ENCODE peak calls at places on chromosomes 6 and 20, in seven cellular contexts. J is GM23338; O is NAMALWA; B is frontal cortex; S is stimulated activated CD4-positive, alpha-beta T cell treated with anti-CD3 and anti-CD28 coated beads, Interleukin-12 subunit alpha, Interleukin-12 subunit beta, amount 100 ng/mL, for 4 hours; R is GOT3; L is left cardiac atrium. Z is an unnamed sample.

GRCh38 chr6:21109421-21110178 is 484.0 kb upstream of the SOX4 start:
- DNase-seq in J (no peak), O (peak; percentile 8), B (no peak), S (no peak), R (no peak), L (no peak), Z (no peak)

GRCh38 chr6:168574699-168575195 is 133.8 kb downstream of the SMOC2 start:
- DNase-seq in J (peak; percentile 33), O (no peak), B (no peak), S (no peak), R (no peak), L (peak; percentile 45), Z (no peak)

GRCh38 chr6:28474441-28475219 is 31.3 kb upstream of the ZSCAN23 start:
- DNase-seq in J (peak; percentile 89), O (peak; percentile 80), B (peak; percentile 24), S (no peak), R (no peak), L (no peak), Z (peak; percentile 57)

GRCh38 chr6:155880905-155881304 is 425.3 kb upstream of the NOX3 start:
- DNase-seq in J (no peak), O (no peak), B (no peak), S (no peak), R (no peak), L (no peak), Z (no peak)

GRCh38 chr20:57398901-57399535 is 7.8 kb downstream of the RBM38 start:
- DNase-seq in J (no peak), O (peak; percentile 47), B (no peak), S (no peak), R (no peak), L (peak; percentile 18), Z (no peak)

GRCh38 chr20:11193241-11193640 is 519.4 kb upstream of the JAG1 start:
- DNase-seq in J (no peak), O (no peak), B (no peak), S (no peak), R (no peak), L (no peak), Z (no peak)

GRCh38 chr6:130376921-130377320 is 11.1 kb downstream of the TMEM200A start:
- DNase-seq in J (no peak), O (no peak), B (no peak), S (no peak), R (no peak), L (no peak), Z (no peak)

GRCh38 chr6:119308048-119308570 is 41.5 kb downstream of the MAN1A1 start:
- DNase-seq in J (peak; percentile 8), O (no peak), B (no peak), S (no peak), R (no peak), L (no peak), Z (no peak)

GRCh38 chr20:33992923-33993799 is 550 bp upstream of the RALY start:
- DNase-seq in J (peak; percentile 99), O (peak; percentile 98), B (peak; percentile 96), S (peak; percentile 99), R (peak; percentile 99), L (peak; percentile 99), Z (peak; percentile 100)

GRCh38 chr20:55538261-55538908 is 466.9 kb downstream of the CBLN4 start:
- DNase-seq in J (no peak), O (no peak), B (no peak), S (no peak), R (no peak), L (no peak), Z (no peak)

GRCh38 chr6:160102956-160103824 is 18.4 kb upstream of the SLC22A1 start:
- DNase-seq in J (peak; percentile 77), O (peak; percentile 66), B (no peak), S (no peak), R (no peak), L (no peak), Z (peak; percentile 69)

GRCh38 chr20:2178328-2179232 is 77.0 kb downstream of the STK35 start:
- DNase-seq in J (no peak), O (no peak), B (no peak), S (no peak), R (no peak), L (no peak), Z (peak; percentile 40)

GRCh38 chr6:5401845-5402738 is 140.8 kb downstream of the FARS2 start:
- DNase-seq in J (peak; percentile 43), O (peak; percentile 54), B (no peak), S (no peak), R (no peak), L (no peak), Z (no peak)

GRCh38 chr20:421685-422250 is 13.7 kb downstream of the RBCK1 start:
- DNase-seq in J (no peak), O (no peak), B (no peak), S (no peak), R (no peak), L (no peak), Z (no peak)

GRCh38 chr20:54475334-54476287 is at the start of gene DOK5:
- DNase-seq in J (peak; percentile 80), O (no peak), B (peak; percentile 39), S (no peak), R (no peak), L (peak; percentile 72), Z (peak; percentile 85)

GRCh38 chr6:114747995-114748625 is 405.3 kb upstream of the HS3ST5 start:
- DNase-seq in J (peak; percentile 58), O (peak; percentile 57), B (no peak), S (no peak), R (no peak), L (peak; percentile 48), Z (no peak)

GRCh38 chr6:117951783-117952182 is 44.7 kb downstream of the SLC35F1 start:
- DNase-seq in J (peak; percentile 86), O (no peak), B (no peak), S (no peak), R (no peak), L (no peak), Z (peak; percentile 85)

GRCh38 chr20:59010321-59010994 is 3.4 kb upstream of the CTSZ start:
- DNase-seq in J (no peak), O (no peak), B (no peak), S (no peak), R (no peak), L (no peak), Z (peak; percentile 74)

GRCh38 chr6:33933101-33933500 is 129.3 kb upstream of the MLN start:
- DNase-seq in J (no peak), O (no peak), B (no peak), S (no peak), R (no peak), L (no peak), Z (no peak)

GRCh38 chr6:142279350-142280180 is 22.2 kb upstream of the ADGRG6 start:
- DNase-seq in J (no peak), O (no peak), B (no peak), S (no peak), R (no peak), L (no peak), Z (no peak)

GRCh38 chr6:36202101-36202500 is 5.6 kb downstream of the BRPF3 start:
- DNase-seq in J (no peak), O (no peak), B (no peak), S (no peak), R (no peak), L (no peak), Z (no peak)

GRCh38 chr6:47853766-47854165 is 71.9 kb downstream of the OPN5 start:
- DNase-seq in J (no peak), O (no peak), B (no peak), S (no peak), R (no peak), L (no peak), Z (no peak)

GRCh38 chr20:4026093-4026601 is 10.8 kb upstream of the RNF24 start:
- DNase-seq in J (peak; percentile 62), O (no peak), B (no peak), S (no peak), R (peak; percentile 31), L (no peak), Z (peak; percentile 67)

GRCh38 chr6:168525114-168525513 is 84.1 kb downstream of the SMOC2 start:
- DNase-seq in J (no peak), O (no peak), B (no peak), S (no peak), R (no peak), L (no peak), Z (peak; percentile 51)

GRCh38 chr6:94372229-94372628 is 952.9 kb upstream of the EPHA7 start:
- DNase-seq in J (no peak), O (no peak), B (no peak), S (no peak), R (no peak), L (no peak), Z (no peak)

GRCh38 chr6:119463081-119463626 is 113.6 kb upstream of the MAN1A1 start:
- DNase-seq in J (no peak), O (no peak), B (no peak), S (no peak), R (no peak), L (no peak), Z (no peak)

GRCh38 chr20:10448270-10449156 is 13.4 kb downstream of the SLX4IP start:
- DNase-seq in J (no peak), O (no peak), B (no peak), S (no peak), R (no peak), L (no peak), Z (no peak)

GRCh38 chr20:19672498-19672897 is 85.6 kb upstream of the RIN2 start:
- DNase-seq in J (no peak), O (no peak), B (no peak), S (no peak), R (no peak), L (no peak), Z (no peak)

GRCh38 chr6:127956260-127956888 is 55.5 kb upstream of the THEMIS start:
- DNase-seq in J (peak; percentile 70), O (no peak), B (no peak), S (no peak), R (no peak), L (no peak), Z (no peak)

GRCh38 chr6:116100419-116101297 is at the start of gene NT5DC1:
- DNase-seq in J (peak; percentile 95), O (peak; percentile 90), B (peak; percentile 85), S (peak; percentile 84), R (peak; percentile 36), L (peak; percentile 89), Z (peak; percentile 91)

GRCh38 chr20:1298888-1299511 is 29.9 kb downstream of the SDCBP2 start:
- DNase-seq in J (no peak), O (no peak), B (no peak), S (no peak), R (no peak), L (no peak), Z (no peak)

GRCh38 chr20:18722381-18722780 is 91.2 kb upstream of the SCP2D1 start:
- DNase-seq in J (no peak), O (no peak), B (no peak), S (no peak), R (no peak), L (no peak), Z (no peak)

GRCh38 chr6:146950351-146950835 is 253.8 kb upstream of the STXBP5 start:
- DNase-seq in J (no peak), O (no peak), B (no peak), S (no peak), R (no peak), L (no peak), Z (no peak)